ENCODE peak calls at places on chromosomes 2 and 18, in ten cellular contexts. One of them, this sample, is unnamed.

GRCh38 chr2:53859354-53860159 is at the start of gene GPR75:
- DNase-seq in pancreas: peak; percentile 39
- DNase-seq in esophagus squamous epithelium: no peak
- DNase-seq in brain microvascular endothelial cell: no peak
- DNase-seq in hepatic stellate cell: peak; percentile 29
- DNase-seq in MCF 10A: no peak
- DNase-seq in IMR-90: peak; percentile 17
- DNase-seq in ureter: peak; percentile 42
- DNase-seq in stimulated activated CD4-positive, alpha-beta T cell treated with anti-CD3 and anti-CD28 coated beads, Interleukin-1b, Interleukin-23, amount 100 ng/mL, for 24 hours: no peak
- DNase-seq in RPMI7951: no peak
- DNase-seq in this sample: no peak

GRCh38 chr18:57624988-57625387 is 3.4 kb upstream of the NARS1 start:
- DNase-seq in MCF 10A: peak; percentile 11
- DNase-seq in hepatic stellate cell: no peak
- DNase-seq in RPMI7951: peak; percentile 73
- DNase-seq in esophagus squamous epithelium: no peak
- DNase-seq in pancreas: no peak
- DNase-seq in brain microvascular endothelial cell: peak; percentile 52
- DNase-seq in IMR-90: peak; percentile 52
- DNase-seq in ureter: no peak
- DNase-seq in stimulated activated CD4-positive, alpha-beta T cell treated with anti-CD3 and anti-CD28 coated beads, Interleukin-1b, Interleukin-23, amount 100 ng/mL, for 24 hours: no peak
- DNase-seq in this sample: no peak

GRCh38 chr18:63084220-63084619 is 235.3 kb downstream of the BCL2 start:
- DNase-seq in IMR-90: no peak
- DNase-seq in stimulated activated CD4-positive, alpha-beta T cell treated with anti-CD3 and anti-CD28 coated beads, Interleukin-1b, Interleukin-23, amount 100 ng/mL, for 24 hours: no peak
- DNase-seq in RPMI7951: no peak
- DNase-seq in hepatic stellate cell: no peak
- DNase-seq in MCF 10A: no peak
- DNase-seq in brain microvascular endothelial cell: no peak
- DNase-seq in ureter: no peak
- DNase-seq in pancreas: no peak
- DNase-seq in esophagus squamous epithelium: no peak
- DNase-seq in this sample: no peak

GRCh38 chr2:141766225-141766624 is 364.6 kb downstream of the LRP1B start:
- DNase-seq in pancreas: no peak
- DNase-seq in esophagus squamous epithelium: no peak
- DNase-seq in brain microvascular endothelial cell: no peak
- DNase-seq in IMR-90: no peak
- DNase-seq in stimulated activated CD4-positive, alpha-beta T cell treated with anti-CD3 and anti-CD28 coated beads, Interleukin-1b, Interleukin-23, amount 100 ng/mL, for 24 hours: no peak
- DNase-seq in MCF 10A: no peak
- DNase-seq in ureter: no peak
- DNase-seq in hepatic stellate cell: no peak
- DNase-seq in RPMI7951: no peak
- DNase-seq in this sample: no peak

GRCh38 chr18:55265916-55266488 is 306.7 kb upstream of the CCDC68 start:
- DNase-seq in stimulated activated CD4-positive, alpha-beta T cell treated with anti-CD3 and anti-CD28 coated beads, Interleukin-1b, Interleukin-23, amount 100 ng/mL, for 24 hours: no peak
- DNase-seq in IMR-90: peak; percentile 27
- DNase-seq in brain microvascular endothelial cell: peak; percentile 80
- DNase-seq in pancreas: no peak
- DNase-seq in MCF 10A: no peak
- DNase-seq in esophagus squamous epithelium: no peak
- DNase-seq in hepatic stellate cell: peak; percentile 16
- DNase-seq in RPMI7951: peak; percentile 71
- DNase-seq in ureter: no peak
- DNase-seq in this sample: no peak

GRCh38 chr2:120759543-120760331 is 24.1 kb downstream of the GLI2 start:
- DNase-seq in brain microvascular endothelial cell: no peak
- DNase-seq in hepatic stellate cell: no peak
- DNase-seq in esophagus squamous epithelium: no peak
- DNase-seq in ureter: no peak
- DNase-seq in MCF 10A: no peak
- DNase-seq in RPMI7951: no peak
- DNase-seq in stimulated activated CD4-positive, alpha-beta T cell treated with anti-CD3 and anti-CD28 coated beads, Interleukin-1b, Interleukin-23, amount 100 ng/mL, for 24 hours: no peak
- DNase-seq in pancreas: no peak
- DNase-seq in IMR-90: no peak
- DNase-seq in this sample: no peak

GRCh38 chr2:240816584-240817495 is 3.2 kb downstream of the KIF1A start:
- DNase-seq in MCF 10A: no peak
- DNase-seq in brain microvascular endothelial cell: no peak
- DNase-seq in hepatic stellate cell: no peak
- DNase-seq in RPMI7951: no peak
- DNase-seq in stimulated activated CD4-positive, alpha-beta T cell treated with anti-CD3 and anti-CD28 coated beads, Interleukin-1b, Interleukin-23, amount 100 ng/mL, for 24 hours: no peak
- DNase-seq in pancreas: no peak
- DNase-seq in ureter: peak; percentile 25
- DNase-seq in esophagus squamous epithelium: no peak
- DNase-seq in IMR-90: no peak
- DNase-seq in this sample: no peak

GRCh38 chr2:35410431-35411061 is 945.0 kb upstream of the CRIM1 start:
- DNase-seq in stimulated activated CD4-positive, alpha-beta T cell treated with anti-CD3 and anti-CD28 coated beads, Interleukin-1b, Interleukin-23, amount 100 ng/mL, for 24 hours: peak; percentile 11
- DNase-seq in IMR-90: peak; percentile 29
- DNase-seq in MCF 10A: peak; percentile 62
- DNase-seq in esophagus squamous epithelium: no peak
- DNase-seq in brain microvascular endothelial cell: peak; percentile 20
- DNase-seq in pancreas: peak; percentile 18
- DNase-seq in hepatic stellate cell: peak; percentile 2
- DNase-seq in ureter: peak; percentile 50
- DNase-seq in RPMI7951: peak; percentile 14
- DNase-seq in this sample: peak; percentile 64

GRCh38 chr2:5914831-5915611 is 222.8 kb downstream of the SOX11 start:
- DNase-seq in pancreas: no peak
- DNase-seq in stimulated activated CD4-positive, alpha-beta T cell treated with anti-CD3 and anti-CD28 coated beads, Interleukin-1b, Interleukin-23, amount 100 ng/mL, for 24 hours: no peak
- DNase-seq in ureter: no peak
- DNase-seq in esophagus squamous epithelium: no peak
- DNase-seq in RPMI7951: peak; percentile 56
- DNase-seq in MCF 10A: peak; percentile 1
- DNase-seq in brain microvascular endothelial cell: peak; percentile 72
- DNase-seq in IMR-90: peak; percentile 87
- DNase-seq in hepatic stellate cell: no peak
- DNase-seq in this sample: no peak

GRCh38 chr18:24009651-24010333 is 4.8 kb upstream of the TTC39C start:
- DNase-seq in hepatic stellate cell: no peak
- DNase-seq in pancreas: no peak
- DNase-seq in stimulated activated CD4-positive, alpha-beta T cell treated with anti-CD3 and anti-CD28 coated beads, Interleukin-1b, Interleukin-23, amount 100 ng/mL, for 24 hours: no peak
- DNase-seq in esophagus squamous epithelium: no peak
- DNase-seq in RPMI7951: no peak
- DNase-seq in brain microvascular endothelial cell: no peak
- DNase-seq in MCF 10A: no peak
- DNase-seq in ureter: no peak
- DNase-seq in IMR-90: no peak
- DNase-seq in this sample: no peak

GRCh38 chr18:52499018-52499417 is 159.0 kb downstream of the DCC start:
- DNase-seq in MCF 10A: no peak
- DNase-seq in stimulated activated CD4-positive, alpha-beta T cell treated with anti-CD3 and anti-CD28 coated beads, Interleukin-1b, Interleukin-23, amount 100 ng/mL, for 24 hours: no peak
- DNase-seq in esophagus squamous epithelium: no peak
- DNase-seq in brain microvascular endothelial cell: no peak
- DNase-seq in hepatic stellate cell: no peak
- DNase-seq in IMR-90: no peak
- DNase-seq in ureter: no peak
- DNase-seq in pancreas: no peak
- DNase-seq in RPMI7951: no peak
- DNase-seq in this sample: no peak

GRCh38 chr18:63949068-63949737 is at the start of gene HMSD:
- DNase-seq in stimulated activated CD4-positive, alpha-beta T cell treated with anti-CD3 and anti-CD28 coated beads, Interleukin-1b, Interleukin-23, amount 100 ng/mL, for 24 hours: no peak
- DNase-seq in hepatic stellate cell: peak; percentile 14
- DNase-seq in MCF 10A: no peak
- DNase-seq in RPMI7951: peak; percentile 47
- DNase-seq in IMR-90: no peak
- DNase-seq in ureter: no peak
- DNase-seq in esophagus squamous epithelium: no peak
- DNase-seq in pancreas: peak; percentile 29
- DNase-seq in brain microvascular endothelial cell: peak; percentile 20
- DNase-seq in this sample: peak; percentile 15

GRCh38 chr2:105557021-105557420 is 158.2 kb upstream of the FHL2 start:
- DNase-seq in pancreas: no peak
- DNase-seq in hepatic stellate cell: no peak
- DNase-seq in stimulated activated CD4-positive, alpha-beta T cell treated with anti-CD3 and anti-CD28 coated beads, Interleukin-1b, Interleukin-23, amount 100 ng/mL, for 24 hours: no peak
- DNase-seq in MCF 10A: no peak
- DNase-seq in RPMI7951: no peak
- DNase-seq in esophagus squamous epithelium: no peak
- DNase-seq in brain microvascular endothelial cell: no peak
- DNase-seq in IMR-90: no peak
- DNase-seq in ureter: no peak
- DNase-seq in this sample: no peak

GRCh38 chr2:173593109-173593508 is 238.4 kb downstream of the CDCA7 start:
- DNase-seq in ureter: no peak
- DNase-seq in stimulated activated CD4-positive, alpha-beta T cell treated with anti-CD3 and anti-CD28 coated beads, Interleukin-1b, Interleukin-23, amount 100 ng/mL, for 24 hours: no peak
- DNase-seq in pancreas: no peak
- DNase-seq in brain microvascular endothelial cell: no peak
- DNase-seq in MCF 10A: no peak
- DNase-seq in IMR-90: no peak
- DNase-seq in RPMI7951: no peak
- DNase-seq in hepatic stellate cell: no peak
- DNase-seq in esophagus squamous epithelium: no peak
- DNase-seq in this sample: no peak

GRCh38 chr2:227817940-227818568 is 4.4 kb downstream of the CCL20 start:
- DNase-seq in ureter: peak; percentile 93
- DNase-seq in MCF 10A: peak; percentile 100
- DNase-seq in RPMI7951: peak; percentile 100
- DNase-seq in pancreas: peak; percentile 11
- DNase-seq in esophagus squamous epithelium: peak; percentile 64
- DNase-seq in stimulated activated CD4-positive, alpha-beta T cell treated with anti-CD3 and anti-CD28 coated beads, Interleukin-1b, Interleukin-23, amount 100 ng/mL, for 24 hours: peak; percentile 56
- DNase-seq in brain microvascular endothelial cell: peak; percentile 100
- DNase-seq in IMR-90: peak; percentile 100
- DNase-seq in hepatic stellate cell: peak; percentile 81
- DNase-seq in this sample: peak; percentile 3

GRCh38 chr2:188798159-188798558 is 176.0 kb upstream of the COL3A1 start:
- DNase-seq in stimulated activated CD4-positive, alpha-beta T cell treated with anti-CD3 and anti-CD28 coated beads, Interleukin-1b, Interleukin-23, amount 100 ng/mL, for 24 hours: no peak
- DNase-seq in IMR-90: peak; percentile 80
- DNase-seq in MCF 10A: no peak
- DNase-seq in hepatic stellate cell: no peak
- DNase-seq in pancreas: no peak
- DNase-seq in brain microvascular endothelial cell: no peak
- DNase-seq in esophagus squamous epithelium: no peak
- DNase-seq in RPMI7951: peak; percentile 53
- DNase-seq in ureter: no peak
- DNase-seq in this sample: no peak

GRCh38 chr18:67199993-67200617 is 316.4 kb downstream of the DSEL start:
- DNase-seq in brain microvascular endothelial cell: peak; percentile 22
- DNase-seq in RPMI7951: peak; percentile 39
- DNase-seq in hepatic stellate cell: peak; percentile 4
- DNase-seq in stimulated activated CD4-positive, alpha-beta T cell treated with anti-CD3 and anti-CD28 coated beads, Interleukin-1b, Interleukin-23, amount 100 ng/mL, for 24 hours: no peak
- DNase-seq in MCF 10A: peak; percentile 65
- DNase-seq in IMR-90: peak; percentile 69
- DNase-seq in esophagus squamous epithelium: no peak
- DNase-seq in pancreas: no peak
- DNase-seq in ureter: no peak
- DNase-seq in this sample: peak; percentile 64

GRCh38 chr2:104904889-104905288 is 51.0 kb downstream of the POU3F3 start:
- DNase-seq in ureter: no peak
- DNase-seq in hepatic stellate cell: no peak
- DNase-seq in IMR-90: no peak
- DNase-seq in MCF 10A: no peak
- DNase-seq in pancreas: no peak
- DNase-seq in brain microvascular endothelial cell: no peak
- DNase-seq in RPMI7951: no peak
- DNase-seq in stimulated activated CD4-positive, alpha-beta T cell treated with anti-CD3 and anti-CD28 coated beads, Interleukin-1b, Interleukin-23, amount 100 ng/mL, for 24 hours: no peak
- DNase-seq in esophagus squamous epithelium: no peak
- DNase-seq in this sample: no peak

GRCh38 chr2:36607947-36608346 is 10.0 kb upstream of the FEZ2 start:
- DNase-seq in pancreas: no peak
- DNase-seq in esophagus squamous epithelium: no peak
- DNase-seq in MCF 10A: peak; percentile 23
- DNase-seq in IMR-90: no peak
- DNase-seq in RPMI7951: peak; percentile 10
- DNase-seq in stimulated activated CD4-positive, alpha-beta T cell treated with anti-CD3 and anti-CD28 coated beads, Interleukin-1b, Interleukin-23, amount 100 ng/mL, for 24 hours: no peak
- DNase-seq in ureter: no peak
- DNase-seq in brain microvascular endothelial cell: no peak
- DNase-seq in hepatic stellate cell: no peak
- DNase-seq in this sample: no peak

GRCh38 chr2:161905389-161906046 is 168.5 kb downstream of the DPP4 start:
- DNase-seq in stimulated activated CD4-positive, alpha-beta T cell treated with anti-CD3 and anti-CD28 coated beads, Interleukin-1b, Interleukin-23, amount 100 ng/mL, for 24 hours: no peak
- DNase-seq in hepatic stellate cell: no peak
- DNase-seq in IMR-90: no peak
- DNase-seq in RPMI7951: peak; percentile 68
- DNase-seq in esophagus squamous epithelium: no peak
- DNase-seq in pancreas: no peak
- DNase-seq in brain microvascular endothelial cell: no peak
- DNase-seq in ureter: no peak
- DNase-seq in MCF 10A: peak; percentile 7
- DNase-seq in this sample: peak; percentile 76

GRCh38 chr2:138234265-138234664 is 267.3 kb upstream of the SPOPL start:
- DNase-seq in esophagus squamous epithelium: no peak
- DNase-seq in ureter: no peak
- DNase-seq in IMR-90: no peak
- DNase-seq in MCF 10A: no peak
- DNase-seq in stimulated activated CD4-positive, alpha-beta T cell treated with anti-CD3 and anti-CD28 coated beads, Interleukin-1b, Interleukin-23, amount 100 ng/mL, for 24 hours: no peak
- DNase-seq in brain microvascular endothelial cell: no peak
- DNase-seq in pancreas: no peak
- DNase-seq in hepatic stellate cell: no peak
- DNase-seq in RPMI7951: no peak
- DNase-seq in this sample: no peak

GRCh38 chr18:79354350-79354749 is 41.4 kb upstream of the NFATC1 start:
- DNase-seq in hepatic stellate cell: no peak
- DNase-seq in MCF 10A: no peak
- DNase-seq in stimulated activated CD4-positive, alpha-beta T cell treated with anti-CD3 and anti-CD28 coated beads, Interleukin-1b, Interleukin-23, amount 100 ng/mL, for 24 hours: no peak
- DNase-seq in IMR-90: no peak
- DNase-seq in brain microvascular endothelial cell: no peak
- DNase-seq in pancreas: no peak
- DNase-seq in RPMI7951: no peak
- DNase-seq in ureter: no peak
- DNase-seq in esophagus squamous epithelium: no peak
- DNase-seq in this sample: no peak

GRCh38 chr2:177612651-177613050 is 220.1 kb downstream of the AGPS start:
- DNase-seq in pancreas: no peak
- DNase-seq in RPMI7951: no peak
- DNase-seq in esophagus squamous epithelium: no peak
- DNase-seq in IMR-90: no peak
- DNase-seq in ureter: no peak
- DNase-seq in brain microvascular endothelial cell: no peak
- DNase-seq in MCF 10A: no peak
- DNase-seq in stimulated activated CD4-positive, alpha-beta T cell treated with anti-CD3 and anti-CD28 coated beads, Interleukin-1b, Interleukin-23, amount 100 ng/mL, for 24 hours: no peak
- DNase-seq in hepatic stellate cell: no peak
- DNase-seq in this sample: no peak

GRCh38 chr2:28437142-28437835 is 44.6 kb downstream of the FOSL2 start:
- DNase-seq in hepatic stellate cell: no peak
- DNase-seq in IMR-90: no peak
- DNase-seq in brain microvascular endothelial cell: no peak
- DNase-seq in ureter: peak; percentile 80
- DNase-seq in stimulated activated CD4-positive, alpha-beta T cell treated with anti-CD3 and anti-CD28 coated beads, Interleukin-1b, Interleukin-23, amount 100 ng/mL, for 24 hours: no peak
- DNase-seq in RPMI7951: no peak
- DNase-seq in esophagus squamous epithelium: no peak
- DNase-seq in MCF 10A: peak; percentile 92
- DNase-seq in pancreas: no peak
- DNase-seq in this sample: peak; percentile 54

GRCh38 chr2:44137872-44138551 is 30.7 kb upstream of the PPM1B start:
- DNase-seq in ureter: no peak
- DNase-seq in stimulated activated CD4-positive, alpha-beta T cell treated with anti-CD3 and anti-CD28 coated beads, Interleukin-1b, Interleukin-23, amount 100 ng/mL, for 24 hours: no peak
- DNase-seq in RPMI7951: no peak
- DNase-seq in brain microvascular endothelial cell: no peak
- DNase-seq in hepatic stellate cell: no peak
- DNase-seq in esophagus squamous epithelium: no peak
- DNase-seq in MCF 10A: no peak
- DNase-seq in pancreas: no peak
- DNase-seq in IMR-90: no peak
- DNase-seq in this sample: no peak

GRCh38 chr2:44964704-44965343 is 23.3 kb downstream of the SIX3 start:
- DNase-seq in stimulated activated CD4-positive, alpha-beta T cell treated with anti-CD3 and anti-CD28 coated beads, Interleukin-1b, Interleukin-23, amount 100 ng/mL, for 24 hours: no peak
- DNase-seq in MCF 10A: no peak
- DNase-seq in ureter: no peak
- DNase-seq in esophagus squamous epithelium: no peak
- DNase-seq in RPMI7951: no peak
- DNase-seq in brain microvascular endothelial cell: no peak
- DNase-seq in IMR-90: no peak
- DNase-seq in pancreas: peak; percentile 27
- DNase-seq in hepatic stellate cell: no peak
- DNase-seq in this sample: no peak

GRCh38 chr18:5975111-5975622 is 79.8 kb upstream of the TMEM200C start:
- DNase-seq in ureter: no peak
- DNase-seq in stimulated activated CD4-positive, alpha-beta T cell treated with anti-CD3 and anti-CD28 coated beads, Interleukin-1b, Interleukin-23, amount 100 ng/mL, for 24 hours: no peak
- DNase-seq in esophagus squamous epithelium: no peak
- DNase-seq in RPMI7951: peak; percentile 28
- DNase-seq in IMR-90: peak; percentile 89
- DNase-seq in pancreas: no peak
- DNase-seq in brain microvascular endothelial cell: peak; percentile 75
- DNase-seq in hepatic stellate cell: peak; percentile 46
- DNase-seq in MCF 10A: no peak
- DNase-seq in this sample: no peak

GRCh38 chr2:196208915-196209314 is 37.5 kb upstream of the STK17B start:
- DNase-seq in pancreas: no peak
- DNase-seq in ureter: no peak
- DNase-seq in stimulated activated CD4-positive, alpha-beta T cell treated with anti-CD3 and anti-CD28 coated beads, Interleukin-1b, Interleukin-23, amount 100 ng/mL, for 24 hours: no peak
- DNase-seq in esophagus squamous epithelium: no peak
- DNase-seq in MCF 10A: no peak
- DNase-seq in RPMI7951: no peak
- DNase-seq in IMR-90: no peak
- DNase-seq in hepatic stellate cell: no peak
- DNase-seq in brain microvascular endothelial cell: no peak
- DNase-seq in this sample: peak; percentile 7

This sample was measured in T47D.